ENCODE peak calls at places on chromosomes 4 and X, in four cellular contexts. L is AG04449, Y is HFF-Myc, U is transverse colon. C is an unnamed sample.

GRCh38 chrX:120457766-120458180 is 11.3 kb downstream of the LAMP2 start:
- DNase-seq in L (peak; percentile 52), Y (peak; percentile 38), U (no peak), C (peak; percentile 62)

GRCh38 chr4:41692717-41693345 is 55.7 kb downstream of the PHOX2B start:
- DNase-seq in L (peak; percentile 5), Y (peak; percentile 14), U (peak; percentile 46), C (peak; percentile 6)

GRCh38 chr4:189090174-189090814 is 850.4 kb upstream of the FRG1 start:
- DNase-seq in Y (no peak), U (no peak), L (no peak), C (no peak)

GRCh38 chr4:40924096-40924792 is 174.5 kb downstream of the NSUN7 start:
- DNase-seq in Y (no peak), U (peak; percentile 63), L (no peak), C (no peak)

GRCh38 chr4:174244441-174244840 is 39.0 kb downstream of the FBXO8 start:
- DNase-seq in U (no peak), Y (no peak), L (no peak), C (no peak)

GRCh38 chr4:84852081-84852480 is 114.4 kb downstream of the WDFY3 start:
- DNase-seq in L (no peak), Y (no peak), U (no peak), C (no peak)

GRCh38 chr4:151990201-151990600 is 229.4 kb upstream of the GATB start:
- DNase-seq in Y (no peak), U (no peak), L (peak; percentile 12), C (no peak)

GRCh38 chr4:185920691-185921260 is 108.8 kb upstream of the SORBS2 start:
- DNase-seq in Y (no peak), L (no peak), U (no peak), C (no peak)

GRCh38 chr4:182880387-182881356 is 36.5 kb downstream of the DCTD start:
- DNase-seq in U (peak; percentile 10), Y (no peak), L (no peak), C (no peak)

GRCh38 chr4:66766557-66766956 is 778.7 kb downstream of the CENPC start:
- DNase-seq in U (no peak), L (no peak), Y (no peak), C (no peak)

GRCh38 chr4:72577211-72577610 is 8.2 kb upstream of the ADAMTS3 start:
- DNase-seq in U (no peak), L (no peak), Y (no peak), C (peak; percentile 74)

GRCh38 chr4:72604324-72604723 is 35.3 kb upstream of the ADAMTS3 start:
- DNase-seq in U (no peak), Y (no peak), L (no peak), C (no peak)

GRCh38 chrX:3738489-3738888 is 25.0 kb upstream of the PRKX start:
- DNase-seq in L (no peak), Y (no peak), U (no peak), C (no peak)

GRCh38 chr4:159390648-159391047 is 287.8 kb downstream of the RAPGEF2 start:
- DNase-seq in U (no peak), Y (peak; percentile 89), L (peak; percentile 78), C (peak; percentile 70)

GRCh38 chrX:101595739-101596419 is 21.9 kb downstream of the ARMCX6 start:
- DNase-seq in L (no peak), U (no peak), Y (peak; percentile 33), C (peak; percentile 12)

GRCh38 chrX:151206871-151207270 is 30.5 kb downstream of the GPR50 start:
- DNase-seq in L (no peak), Y (no peak), U (no peak), C (no peak)

GRCh38 chr4:57080781-57081650 is 29.2 kb downstream of the IGFBP7 start:
- DNase-seq in U (no peak), L (peak; percentile 99), Y (peak; percentile 91), C (peak; percentile 89)

GRCh38 chrX:25034889-25035288 is 19.1 kb upstream of the ARX start:
- DNase-seq in U (no peak), L (no peak), Y (no peak), C (no peak)

GRCh38 chr4:133152801-133153526 is 3.9 kb downstream of the PCDH10 start:
- DNase-seq in L (no peak), U (no peak), Y (no peak), C (no peak)

GRCh38 chr4:94583938-94584641 is 132.3 kb downstream of the PDLIM5 start:
- DNase-seq in Y (no peak), U (no peak), L (no peak), C (no peak)

GRCh38 chr4:112916868-112917267 is 132.6 kb upstream of the ANK2 start:
- DNase-seq in U (no peak), L (peak; percentile 31), Y (no peak), C (no peak)

GRCh38 chr4:152784490-152785195 is 4.9 kb downstream of the ARFIP1 start:
- DNase-seq in L (no peak), Y (peak; percentile 57), U (peak; percentile 16), C (no peak)

GRCh38 chr4:168632246-168632832 is 135.5 kb downstream of the PALLD start:
- DNase-seq in U (no peak), L (no peak), Y (no peak), C (no peak)

GRCh38 chr4:2671267-2671895 is 84.8 kb downstream of the TNIP2 start:
- DNase-seq in L (no peak), U (no peak), Y (no peak), C (peak; percentile 47)

GRCh38 chr4:96677499-96677898 is 837.6 kb downstream of the PDHA2 start:
- DNase-seq in L (no peak), Y (no peak), U (no peak), C (no peak)

GRCh38 chr4:3176625-3177229 is 72.2 kb upstream of the MSANTD1 start:
- DNase-seq in L (no peak), U (no peak), Y (no peak), C (no peak)

GRCh38 chrX:12878536-12878935 is 11.7 kb downstream of the TLR7 start:
- DNase-seq in L (no peak), Y (no peak), U (no peak), C (no peak)

GRCh38 chr4:41160856-41161255 is 53.5 kb downstream of the APBB2 start:
- DNase-seq in U (no peak), L (no peak), Y (no peak), C (no peak)

GRCh38 chr4:180953572-180953971 is 1289.6 kb upstream of the TENM3 start:
- DNase-seq in U (no peak), Y (no peak), L (no peak), C (no peak)

GRCh38 chrX:113473418-113473817 is 632.8 kb upstream of the AMOT start:
- DNase-seq in Y (no peak), L (no peak), U (no peak), C (no peak)

GRCh38 chr4:40289366-40290188 is 45.6 kb upstream of the CHRNA9 start:
- DNase-seq in U (no peak), Y (no peak), L (no peak), C (no peak)

GRCh38 chrX:65528705-65529340 is 5.8 kb downstream of the LAS1L start:
- DNase-seq in Y (no peak), L (no peak), U (peak; percentile 60), C (no peak)

GRCh38 chrX:10015711-10016515 is 48.8 kb downstream of the CLDN34 start:
- DNase-seq in Y (no peak), L (no peak), U (no peak), C (no peak)

GRCh38 chrX:599837-600715 is 30.5 kb upstream of the SHOX start:
- DNase-seq in U (no peak), L (no peak), Y (no peak), C (no peak)

GRCh38 chrX:12825801-12826200 is 34.6 kb downstream of the PRPS2 start:
- DNase-seq in L (no peak), U (no peak), Y (no peak), C (peak; percentile 30)

GRCh38 chrX:74535633-74536141 is 78.7 kb downstream of the RLIM start:
- DNase-seq in L (no peak), Y (no peak), U (peak; percentile 81), C (no peak)

GRCh38 chrX:74535211-74535621 is 79.2 kb downstream of the RLIM start:
- DNase-seq in L (no peak), U (peak; percentile 12), Y (peak; percentile 40), C (no peak)

GRCh38 chrX:74534569-74535038 is 79.8 kb downstream of the RLIM start:
- DNase-seq in L (no peak), U (no peak), Y (no peak), C (no peak)

GRCh38 chrX:74537011-74537390 is 77.4 kb downstream of the RLIM start:
- DNase-seq in Y (no peak), L (no peak), U (no peak), C (no peak)

DNA sequence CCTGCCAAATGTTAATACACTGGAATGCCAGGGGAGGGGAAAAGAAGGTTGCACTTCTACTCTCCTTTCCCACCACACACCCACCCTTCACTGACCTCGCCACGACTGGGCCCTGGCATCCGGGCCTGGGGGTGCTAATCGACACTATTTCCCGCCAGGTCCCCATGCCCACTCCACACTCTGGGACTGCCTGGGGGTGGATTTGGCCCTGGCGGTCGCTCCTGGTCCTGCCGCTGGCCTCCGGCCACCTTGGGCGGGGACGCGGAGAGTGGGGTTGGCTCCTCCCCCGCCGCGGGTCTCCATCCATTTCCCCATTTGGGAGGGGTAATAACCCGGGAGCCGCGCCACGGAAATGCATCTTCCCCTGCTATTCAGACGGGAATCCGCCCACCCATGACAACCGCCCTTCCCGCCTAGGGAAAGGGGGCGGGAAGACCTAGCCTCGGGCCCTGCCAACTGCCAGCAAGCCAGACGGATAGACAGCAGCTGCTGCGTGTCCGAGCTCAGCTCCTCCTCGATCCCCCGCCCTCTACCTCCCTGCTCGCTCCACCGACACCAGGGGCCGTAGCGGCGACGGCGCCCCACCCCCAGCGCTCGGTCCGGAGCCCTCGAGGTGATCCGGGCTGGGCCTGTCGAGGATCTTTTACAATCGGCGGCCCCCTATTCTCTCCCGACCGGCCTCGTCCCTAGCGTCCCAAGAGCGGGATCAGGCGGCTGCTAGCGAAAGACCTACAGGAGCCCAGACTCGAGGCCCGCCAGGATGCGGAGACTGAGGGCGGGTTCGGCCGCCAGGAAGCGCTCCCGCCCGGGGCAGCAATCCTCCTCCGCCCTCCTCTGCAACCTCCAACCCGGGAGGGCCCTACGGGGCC is 78.0 kb downstream of the RLIM start:
- DNase-seq in Y (no peak), U (peak; percentile 78), L (no peak), C (no peak)
- TF ChIP-seq CTCF in Y (peak; percentile 17), U (peak; percentile 34), L (peak; percentile 54), C (peak; percentile 39)

GRCh38 chr4:76435689-76436176 is 704 bp downstream of the SHROOM3 start:
- DNase-seq in U (no peak), Y (no peak), L (no peak), C (no peak)
- TF ChIP-seq CTCF in U (no peak), Y (no peak), L (no peak), C (no peak)

GRCh38 chr4:38280323-38280706 is 320.1 kb downstream of the PTTG2 start:
- DNase-seq in Y (no peak), U (no peak), L (no peak), C (no peak)
- TF ChIP-seq CTCF in Y (no peak), U (no peak), L (no peak), C (no peak)

DNA sequence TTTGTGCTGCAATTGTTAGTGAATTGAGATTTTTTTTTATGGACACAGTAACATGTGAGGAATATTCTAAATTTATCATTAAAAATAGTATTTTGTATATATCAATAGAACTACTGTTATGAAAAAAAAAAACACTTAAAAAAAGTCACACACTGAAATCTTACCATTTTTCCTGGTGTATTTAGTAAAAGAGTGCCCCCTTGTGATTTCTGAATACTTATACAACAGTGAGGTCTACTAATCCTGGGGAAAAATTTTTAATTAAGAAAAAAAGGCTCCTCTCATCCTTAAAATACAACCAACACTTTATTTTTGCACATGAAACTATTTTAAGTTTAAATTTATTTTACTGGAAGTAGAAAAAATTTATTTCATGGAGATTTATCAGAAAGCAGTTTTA is 56.4 kb upstream of the SPOCK3 start:
- DNase-seq in Y (no peak), L (no peak), U (no peak), C (no peak)
- TF ChIP-seq CTCF in Y (no peak), L (no peak), U (no peak), C (peak; percentile 45)